ENCODE peak calls at places on chromosomes 7 and 10, in four cellular contexts. L is stimulated activated CD8-positive, alpha-beta memory T cell treated with anti-CD3 and anti-CD28 coated beads, Interleukin-4, amount 100 ng/mL, for 48 hours; B is T-helper 1 cell; F is coronary artery. N is an unnamed sample.

GRCh38 chr7:91837397-91838070 is 43.0 kb downstream of the MTERF1 start:
- DNase-seq in L (no peak), B (no peak), F (no peak), N (no peak)

GRCh38 chr7:42736931-42737330 is 174.9 kb downstream of the C7orf25 start:
- DNase-seq in F (no peak), B (no peak), L (no peak), N (no peak)

GRCh38 chr7:127938588-127938987 is 92.6 kb downstream of the LRRC4 start:
- DNase-seq in F (no peak), B (no peak), L (no peak), N (no peak)

GRCh38 chr10:35259769-35260397 is 76.4 kb upstream of the CCNY start:
- DNase-seq in L (no peak), F (no peak), B (peak; percentile 3), N (peak; percentile 6)

GRCh38 chr7:85866540-85866939 is 679.7 kb upstream of the SEMA3D start:
- DNase-seq in L (no peak), F (no peak), B (no peak), N (no peak)

GRCh38 chr10:24363070-24363469 is 154.1 kb downstream of the KIAA1217 start:
- DNase-seq in F (no peak), L (no peak), B (no peak), N (no peak)

GRCh38 chr7:141430426-141431142 is 120.6 kb upstream of the AGK start:
- DNase-seq in F (no peak), L (no peak), B (no peak), N (no peak)

GRCh38 chr10:30736685-30737232 is 107.2 kb upstream of the LYZL2 start:
- DNase-seq in B (peak; percentile 93), F (peak; percentile 87), L (no peak), N (no peak)

GRCh38 chr7:133854739-133855138 is 272.4 kb upstream of the LRGUK start:
- DNase-seq in B (peak; percentile 8), L (no peak), F (no peak), N (no peak)

GRCh38 chr7:115728518-115728917 is 302.0 kb downstream of the TFEC start:
- DNase-seq in L (no peak), F (no peak), B (no peak), N (no peak)

GRCh38 chr7:139731802-139732470 is 45.9 kb downstream of the HIPK2 start:
- DNase-seq in L (no peak), B (no peak), F (peak; percentile 96), N (no peak)

GRCh38 chr7:47482013-47482761 is 99.7 kb downstream of the TNS3 start:
- DNase-seq in B (no peak), F (peak; percentile 92), L (peak; percentile 25), N (no peak)

GRCh38 chr10:35640474-35640873 is 1.6 kb downstream of the FZD8 start:
- DNase-seq in B (peak; percentile 30), L (peak; percentile 54), F (no peak), N (no peak)

GRCh38 chr7:27923308-27923980 is 183.5 kb downstream of the TAX1BP1 start:
- DNase-seq in L (no peak), F (no peak), B (no peak), N (no peak)

GRCh38 chr7:2808891-2809660 is 35.0 kb downstream of the GNA12 start:
- DNase-seq in B (no peak), L (no peak), F (peak; percentile 57), N (peak; percentile 75)

GRCh38 chr10:69234447-69234846 is 14.3 kb downstream of the HKDC1 start:
- DNase-seq in B (no peak), L (no peak), F (no peak), N (no peak)

GRCh38 chr7:129577881-129578462 is 33.5 kb upstream of the NRF1 start:
- DNase-seq in B (no peak), F (no peak), L (no peak), N (no peak)

GRCh38 chr10:58546722-58547121 is 34.0 kb downstream of the BICC1 start:
- DNase-seq in L (no peak), B (no peak), F (no peak), N (no peak)

GRCh38 chr10:47346572-47347302 is 1.4 kb upstream of the RBP3 start:
- DNase-seq in L (no peak), F (no peak), B (no peak), N (peak; percentile 81)

GRCh38 chr10:49109669-49110335 is 5.5 kb downstream of the VSTM4 start:
- DNase-seq in F (no peak), B (no peak), L (no peak), N (peak; percentile 75)

GRCh38 chr7:101094791-101095375 is 9.6 kb downstream of the TRIM56 start:
- DNase-seq in L (peak; percentile 65), B (no peak), F (no peak), N (no peak)

GRCh38 chr7:47435889-47436312 is 146.0 kb downstream of the TNS3 start:
- DNase-seq in F (no peak), L (no peak), B (no peak), N (no peak)

GRCh38 chr10:57806675-57807074 is 461.0 kb downstream of the IPMK start:
- DNase-seq in B (no peak), L (no peak), F (no peak), N (no peak)

GRCh38 chr7:12771378-12771877 is 84.0 kb downstream of the ARL4A start:
- DNase-seq in F (no peak), B (no peak), L (no peak), N (no peak)

GRCh38 chr7:84230491-84230890 is 35.9 kb upstream of the SEMA3A start:
- DNase-seq in L (no peak), B (no peak), F (no peak), N (no peak)

GRCh38 chr10:128174581-128175559 is 48.6 kb upstream of the MKI67 start:
- DNase-seq in B (no peak), F (no peak), L (no peak), N (no peak)

GRCh38 chr7:8389898-8390642 is 43.3 kb upstream of the NXPH1 start:
- DNase-seq in F (no peak), B (no peak), L (no peak), N (no peak)

GRCh38 chr10:89363766-89364407 is 14.0 kb upstream of the IFIT1B start:
- DNase-seq in L (no peak), B (no peak), F (no peak), N (no peak)

GRCh38 chr10:17074548-17074860 is 55.1 kb downstream of the CUBN start:
- DNase-seq in L (no peak), F (no peak), B (no peak), N (no peak)

GRCh38 chr7:80127412-80128150 is 7.0 kb upstream of the GNAI1 start:
- DNase-seq in B (no peak), L (no peak), F (no peak), N (no peak)

GRCh38 chr10:73653701-73654100 is 2.1 kb downstream of the SYNPO2L start:
- DNase-seq in L (no peak), B (no peak), F (no peak), N (no peak)

GRCh38 chr7:83976302-83976701 is 218.3 kb downstream of the SEMA3A start:
- DNase-seq in L (no peak), B (peak; percentile 4), F (no peak), N (no peak)

GRCh38 chr7:128963327-128963757 is 25.6 kb downstream of the IRF5 start:
- DNase-seq in F (no peak), B (peak; percentile 26), L (no peak), N (no peak)

GRCh38 chr10:106506509-106507265 is 657.8 kb downstream of the SORCS1 start:
- DNase-seq in F (no peak), L (no peak), B (no peak), N (no peak)

GRCh38 chr7:30510124-30511074 is 5.8 kb upstream of the GGCT start:
- DNase-seq in F (no peak), B (peak; percentile 49), L (peak; percentile 44), N (no peak)

GRCh38 chr7:99184468-99185225 is 23.3 kb downstream of the KPNA7 start:
- DNase-seq in B (no peak), L (no peak), F (no peak), N (no peak)

N was measured in mesenteric fat pad.